ENCODE peak calls at places on chromosomes 13 and 19, in five cellular contexts. T is myocyte, H is body of pancreas, F is amygdala, Y is ACHN. S is an unnamed sample.

GRCh38 chr13:79765331-79765730 is 284.4 kb downstream of the NDFIP2 start:
- DNase-seq in T (no peak), H (no peak), F (no peak), Y (no peak), S (no peak)

GRCh38 chr13:32125221-32125621 is 93.6 kb downstream of the FRY start:
- DNase-seq in T (no peak), H (no peak), F (no peak), Y (no peak), S (no peak)

GRCh38 chr13:23709521-23709920 is 139.3 kb downstream of the TNFRSF19 start:
- DNase-seq in T (peak), H (no peak), F (no peak), Y (no peak), S (no peak)

GRCh38 chr13:80530902-80531301 is 190.0 kb upstream of the SPRY2 start:
- DNase-seq in T (no peak), H (no peak), F (no peak), Y (no peak), S (no peak)

GRCh38 chr13:111645198-111645597 is 324.8 kb downstream of the TEX29 start:
- DNase-seq in T (no peak), H (no peak), F (no peak), Y (no peak), S (no peak)

GRCh38 chr19:6423499-6424189 is 967 bp downstream of the KHSRP start:
- DNase-seq in T (peak), H (peak), F (no peak), Y (peak), S (peak)

GRCh38 chr19:55516878-55517620 is 19.9 kb downstream of the SBK2 start:
- DNase-seq in T (peak), H (peak), F (peak), Y (peak), S (peak)

GRCh38 chr13:27188239-27188638 is 16.6 kb upstream of the USP12 start:
- DNase-seq in T (no peak), H (no peak), F (no peak), Y (no peak), S (no peak)

GRCh38 chr19:54133312-54133956 is 4.1 kb upstream of the CNOT3 start:
- DNase-seq in T (no peak), H (no peak), F (no peak), Y (peak), S (peak)

GRCh38 chr13:109180905-109181425 is 551.6 kb downstream of the MYO16 start:
- DNase-seq in T (peak), H (no peak), F (no peak), Y (no peak), S (no peak)

GRCh38 chr13:51477653-51478324 is 25.0 kb upstream of the INTS6 start:
- DNase-seq in T (no peak), H (no peak), F (no peak), Y (no peak), S (no peak)

GRCh38 chr13:90205911-90206310 is 1141.6 kb upstream of the MIR17HG start:
- DNase-seq in T (no peak), H (no peak), F (no peak), Y (no peak), S (no peak)

GRCh38 chr13:32315255-32316029 is at the start of the genes BRCA2 and ZAR1L:
- DNase-seq in T (peak), H (peak), F (peak), Y (peak), S (peak)

GRCh38 chr13:49419292-49419691 is 24.6 kb downstream of the CAB39L start:
- DNase-seq in T (peak), H (no peak), F (no peak), Y (no peak), S (no peak)

GRCh38 chr13:110913322-110913721 is 1.5 kb downstream of the ANKRD10 start:
- DNase-seq in T (peak), H (peak), F (no peak), Y (peak), S (no peak)

GRCh38 chr13:77291779-77292178 is 35.1 kb downstream of the MYCBP2 start:
- DNase-seq in T (no peak), H (no peak), F (no peak), Y (no peak), S (no peak)

GRCh38 chr13:107590556-107590955 is 624.8 kb downstream of the LIG4 start:
- DNase-seq in T (no peak), H (no peak), F (no peak), Y (no peak), S (no peak)

GRCh38 chr19:2578391-2578826 is 102.5 kb downstream of the GADD45B start:
- DNase-seq in T (peak), H (no peak), F (no peak), Y (peak), S (peak)

GRCh38 chr13:24821207-24821606 is 57.2 kb downstream of the RNF17 start:
- DNase-seq in T (no peak), H (no peak), F (no peak), Y (no peak), S (no peak)

GRCh38 chr13:75135325-75135825 is 346.6 kb downstream of the TBC1D4 start:
- DNase-seq in T (peak), H (no peak), F (no peak), Y (peak), S (no peak)

GRCh38 chr19:44757735-44758505 is 9.4 kb downstream of the BCL3 start:
- DNase-seq in T (no peak), H (peak), F (no peak), Y (no peak), S (peak)

GRCh38 chr13:60139272-60139671 is 24.5 kb downstream of the DIAPH3 start:
- DNase-seq in T (peak), H (no peak), F (no peak), Y (no peak), S (no peak)

S was measured in endodermal cell.